ENCODE peak calls at places on chromosomes 11 and 22, in eight cellular contexts. D is stomach, Q is fibroblast of pulmonary artery, K is esophagus muscularis mucosa, Z is NCI-H2029 treated with DMSO at 0.1 percent for 48 hours, N is neural progenitor cell, B is endothelial cell, G is myocyte. U is an unnamed sample.

GRCh38 chr11:116986521-116987105 is 111.6 kb downstream of the SIK3 start:
- DNase-seq in D (no peak), Q (peak; percentile 71), K (no peak), Z (peak; percentile 12), N (no peak), B (no peak), G (peak; percentile 65), U (no peak)

GRCh38 chr11:44002191-44003093 is 45.3 kb upstream of the ACCSL start:
- DNase-seq in D (no peak), Q (no peak), K (peak; percentile 88), Z (no peak), N (no peak), B (no peak), G (no peak), U (no peak)

GRCh38 chr22:31947296-31947695 is 3.0 kb downstream of the YWHAH start:
- DNase-seq in D (no peak), Q (peak; percentile 53), K (no peak), Z (no peak), N (no peak), B (no peak), G (peak; percentile 46), U (no peak)

GRCh38 chr11:21412652-21413383 is 743.4 kb downstream of the NELL1 start:
- DNase-seq in D (no peak), Q (no peak), K (no peak), Z (no peak), N (no peak), B (no peak), G (no peak), U (peak; percentile 17)

GRCh38 chr22:38681784-38682335 is at the start of gene TOMM22:
- DNase-seq in D (peak; percentile 91), Q (peak; percentile 89), K (peak; percentile 96), Z (peak; percentile 50), N (peak; percentile 94), B (peak; percentile 85), G (peak; percentile 90), U (peak; percentile 86)

GRCh38 chr11:9250139-9250582 is 15.0 kb downstream of the DENND5A start:
- DNase-seq in D (no peak), Q (peak; percentile 79), K (no peak), Z (no peak), N (no peak), B (no peak), G (peak; percentile 29), U (peak; percentile 17)

GRCh38 chr11:69573751-69574382 is 67.1 kb upstream of the CCND1 start:
- DNase-seq in D (no peak), Q (no peak), K (no peak), Z (no peak), N (no peak), B (no peak), G (no peak), U (no peak)

GRCh38 chr11:70493891-70494290 is 95.6 kb downstream of the CTTN start:
- DNase-seq in D (no peak), Q (no peak), K (no peak), Z (no peak), N (no peak), B (no peak), G (no peak), U (no peak)

GRCh38 chr11:102184269-102184987 is 74.2 kb downstream of the YAP1 start:
- DNase-seq in D (no peak), Q (no peak), K (no peak), Z (no peak), N (no peak), B (no peak), G (peak; percentile 27), U (no peak)

GRCh38 chr22:23376256-23376655 is 195.9 kb downstream of the BCR start:
- DNase-seq in D (no peak), Q (peak; percentile 13), K (no peak), Z (no peak), N (no peak), B (peak; percentile 50), G (no peak), U (peak; percentile 46)

GRCh38 chr22:39220897-39221850 is 23.6 kb downstream of the PDGFB start:
- DNase-seq in D (no peak), Q (peak; percentile 88), K (no peak), Z (no peak), N (no peak), B (no peak), G (peak; percentile 38), U (no peak)

GRCh38 chr22:37607010-37607911 is 1.4 kb upstream of the GGA1 start:
- DNase-seq in D (peak; percentile 97), Q (peak; percentile 58), K (peak; percentile 94), Z (peak; percentile 65), N (peak; percentile 88), B (peak; percentile 86), G (peak; percentile 63), U (peak; percentile 76)

GRCh38 chr11:78373689-78374088 is 43.9 kb downstream of the GAB2 start:
- DNase-seq in D (no peak), Q (no peak), K (no peak), Z (no peak), N (peak; percentile 47), B (no peak), G (no peak), U (peak; percentile 85)

GRCh38 chr11:77374611-77375031 is 73.1 kb upstream of the GDPD4 start:
- DNase-seq in D (no peak), Q (no peak), K (no peak), Z (no peak), N (no peak), B (no peak), G (no peak), U (no peak)

GRCh38 chr11:82686211-82686610 is 47.5 kb downstream of the FAM181B start:
- DNase-seq in D (no peak), Q (no peak), K (no peak), Z (no peak), N (no peak), B (no peak), G (no peak), U (no peak)

GRCh38 chr22:20260071-20260722 is 7.9 kb downstream of the RTN4R start:
- DNase-seq in D (no peak), Q (no peak), K (no peak), Z (no peak), N (no peak), B (no peak), G (no peak), U (no peak)

GRCh38 chr11:131658952-131659351 is 288.5 kb downstream of the NTM start:
- DNase-seq in D (no peak), Q (no peak), K (no peak), Z (no peak), N (no peak), B (no peak), G (peak; percentile 41), U (no peak)

GRCh38 chr22:29139965-29140782 is 65.5 kb upstream of the EMID1 start:
- DNase-seq in D (no peak), Q (peak; percentile 91), K (no peak), Z (no peak), N (no peak), B (no peak), G (peak; percentile 16), U (no peak)

GRCh38 chr22:30298005-30298701 is 8.8 kb upstream of the CASTOR1 start:
- DNase-seq in D (peak; percentile 78), Q (no peak), K (no peak), Z (peak; percentile 29), N (no peak), B (no peak), G (no peak), U (no peak)

GRCh38 chr11:10864688-10865087 is 6.8 kb upstream of the ZBED5 start:
- DNase-seq in D (no peak), Q (no peak), K (no peak), Z (no peak), N (no peak), B (no peak), G (no peak), U (no peak)

GRCh38 chr11:12388171-12388570 is 10.8 kb downstream of the PARVA start:
- DNase-seq in D (no peak), Q (no peak), K (peak; percentile 86), Z (no peak), N (no peak), B (no peak), G (no peak), U (no peak)

GRCh38 chr11:69298778-69299461 is 5.0 kb downstream of the MYEOV start:
- DNase-seq in D (no peak), Q (no peak), K (no peak), Z (no peak), N (no peak), B (no peak), G (no peak), U (no peak)

GRCh38 chr11:96149743-96150555 is 193.0 kb downstream of the MAML2 start:
- DNase-seq in D (no peak), Q (peak; percentile 82), K (no peak), Z (no peak), N (no peak), B (no peak), G (peak; percentile 74), U (no peak)

GRCh38 chr11:106456651-106457050 is 379.2 kb downstream of the AASDHPPT start:
- DNase-seq in D (no peak), Q (no peak), K (no peak), Z (no peak), N (no peak), B (no peak), G (no peak), U (no peak)

GRCh38 chr11:28460348-28460747 is 352.2 kb downstream of the METTL15 start:
- DNase-seq in D (no peak), Q (no peak), K (no peak), Z (no peak), N (no peak), B (no peak), G (no peak), U (no peak)

GRCh38 chr11:65426839-65427690 is 4.5 kb downstream of the NEAT1 start:
- DNase-seq in D (peak; percentile 75), Q (peak; percentile 87), K (no peak), Z (no peak), N (no peak), B (no peak), G (peak; percentile 76), U (no peak)

GRCh38 chr11:69699213-69699612 is 4.6 kb downstream of the FGF19 start:
- DNase-seq in D (no peak), Q (no peak), K (no peak), Z (peak; percentile 50), N (no peak), B (no peak), G (no peak), U (peak; percentile 37)

GRCh38 chr11:2674681-2675131 is 25.1 kb downstream of the KCNQ1OT1 start:
- DNase-seq in D (peak; percentile 27), Q (no peak), K (no peak), Z (no peak), N (peak; percentile 22), B (no peak), G (no peak), U (no peak)

GRCh38 chr11:108571001-108571400 is 22.6 kb downstream of the EXPH5 start:
- DNase-seq in D (no peak), Q (no peak), K (no peak), Z (no peak), N (no peak), B (no peak), G (no peak), U (no peak)

GRCh38 chr22:33389927-33390326 is 331.7 kb upstream of the SYN3 start:
- DNase-seq in D (no peak), Q (peak; percentile 3), K (no peak), Z (no peak), N (no peak), B (no peak), G (no peak), U (peak; percentile 83)

GRCh38 chr11:112797072-112797471 is 164.1 kb upstream of the NCAM1 start:
- DNase-seq in D (no peak), Q (no peak), K (no peak), Z (no peak), N (peak; percentile 59), B (no peak), G (no peak), U (no peak)

GRCh38 chr11:79931692-79932091 is 490.9 kb upstream of the TENM4 start:
- DNase-seq in D (no peak), Q (no peak), K (peak; percentile 64), Z (no peak), N (no peak), B (no peak), G (no peak), U (no peak)

GRCh38 chr22:45969414-45969799 is 7.6 kb downstream of the WNT7B start:
- DNase-seq in D (no peak), Q (peak; percentile 19), K (no peak), Z (no peak), N (peak; percentile 73), B (no peak), G (no peak), U (no peak)

GRCh38 chr22:19868773-19869471 is 14.2 kb upstream of the GNB1L start:
- DNase-seq in D (no peak), Q (no peak), K (no peak), Z (no peak), N (no peak), B (peak; percentile 3), G (no peak), U (peak; percentile 55)